ENCODE peak calls at places on chromosome 15, in nine cellular contexts. One of them, this sample, is unnamed.

GRCh38 chr15:42544858-42545629 is 3.5 kb downstream of the LRRC57 start:
- DNase-seq in keratinocyte: no peak
- DNase-seq in heart left ventricle: no peak
- DNase-seq in fibroblast of the aortic adventitia: no peak
- DNase-seq in AG10803: no peak
- DNase-seq in IMR-90: no peak
- DNase-seq in choroid plexus epithelial cell: peak
- DNase-seq in Caco-2: no peak
- DNase-seq in fibroblast of pulmonary artery: no peak
- DNase-seq in this sample: no peak

GRCh38 chr15:62770752-62771151 is 271.8 kb upstream of the TPM1 start:
- DNase-seq in AG10803: peak
- DNase-seq in fibroblast of the aortic adventitia: peak
- DNase-seq in fibroblast of pulmonary artery: peak
- DNase-seq in keratinocyte: peak
- DNase-seq in Caco-2: no peak
- DNase-seq in heart left ventricle: no peak
- DNase-seq in choroid plexus epithelial cell: peak
- DNase-seq in IMR-90: peak
- DNase-seq in this sample: peak

GRCh38 chr15:51750186-51750585 is 1.2 kb upstream of the TMOD2 start:
- DNase-seq in IMR-90: no peak
- DNase-seq in keratinocyte: no peak
- DNase-seq in Caco-2: no peak
- DNase-seq in fibroblast of the aortic adventitia: no peak
- DNase-seq in choroid plexus epithelial cell: no peak
- DNase-seq in heart left ventricle: no peak
- DNase-seq in AG10803: no peak
- DNase-seq in fibroblast of pulmonary artery: no peak
- DNase-seq in this sample: no peak

GRCh38 chr15:75872400-75872990 is 29.2 kb downstream of the UBE2Q2 start:
- DNase-seq in fibroblast of pulmonary artery: no peak
- DNase-seq in IMR-90: no peak
- DNase-seq in fibroblast of the aortic adventitia: no peak
- DNase-seq in heart left ventricle: no peak
- DNase-seq in AG10803: no peak
- DNase-seq in keratinocyte: no peak
- DNase-seq in choroid plexus epithelial cell: no peak
- DNase-seq in Caco-2: no peak
- DNase-seq in this sample: no peak

GRCh38 chr15:87478688-87479072 is 777.9 kb downstream of the NTRK3 start:
- DNase-seq in choroid plexus epithelial cell: no peak
- DNase-seq in Caco-2: no peak
- DNase-seq in fibroblast of the aortic adventitia: no peak
- DNase-seq in IMR-90: no peak
- DNase-seq in AG10803: no peak
- DNase-seq in heart left ventricle: no peak
- DNase-seq in keratinocyte: no peak
- DNase-seq in fibroblast of pulmonary artery: no peak
- DNase-seq in this sample: no peak

GRCh38 chr15:31031471-31032064 is 40.1 kb upstream of the MTMR10 start:
- DNase-seq in choroid plexus epithelial cell: peak
- DNase-seq in fibroblast of the aortic adventitia: peak
- DNase-seq in heart left ventricle: no peak
- DNase-seq in keratinocyte: no peak
- DNase-seq in fibroblast of pulmonary artery: peak
- DNase-seq in IMR-90: peak
- DNase-seq in AG10803: peak
- DNase-seq in Caco-2: no peak
- DNase-seq in this sample: no peak

GRCh38 chr15:64915518-64916227 is 4.0 kb downstream of the ANKDD1A start:
- DNase-seq in IMR-90: no peak
- DNase-seq in keratinocyte: no peak
- DNase-seq in fibroblast of pulmonary artery: no peak
- DNase-seq in choroid plexus epithelial cell: no peak
- DNase-seq in Caco-2: no peak
- DNase-seq in fibroblast of the aortic adventitia: no peak
- DNase-seq in AG10803: no peak
- DNase-seq in heart left ventricle: no peak
- DNase-seq in this sample: no peak

GRCh38 chr15:67116742-67117141 is 51.3 kb downstream of the SMAD3 start:
- DNase-seq in IMR-90: peak
- DNase-seq in heart left ventricle: no peak
- DNase-seq in keratinocyte: no peak
- DNase-seq in choroid plexus epithelial cell: no peak
- DNase-seq in Caco-2: peak
- DNase-seq in AG10803: no peak
- DNase-seq in fibroblast of pulmonary artery: no peak
- DNase-seq in fibroblast of the aortic adventitia: no peak
- DNase-seq in this sample: no peak

GRCh38 chr15:67836477-67836876 is 3.4 kb downstream of the RNU6-1 start:
- DNase-seq in heart left ventricle: no peak
- DNase-seq in choroid plexus epithelial cell: peak
- DNase-seq in IMR-90: peak
- DNase-seq in fibroblast of pulmonary artery: peak
- DNase-seq in keratinocyte: no peak
- DNase-seq in AG10803: peak
- DNase-seq in fibroblast of the aortic adventitia: peak
- DNase-seq in Caco-2: no peak
- DNase-seq in this sample: no peak

GRCh38 chr15:40067921-40068624 is 29.1 kb upstream of the SRP14 start:
- DNase-seq in heart left ventricle: no peak
- DNase-seq in AG10803: no peak
- DNase-seq in fibroblast of the aortic adventitia: no peak
- DNase-seq in choroid plexus epithelial cell: no peak
- DNase-seq in IMR-90: no peak
- DNase-seq in Caco-2: no peak
- DNase-seq in fibroblast of pulmonary artery: no peak
- DNase-seq in keratinocyte: no peak
- DNase-seq in this sample: no peak
- TF ChIP-seq CTCF in heart left ventricle: no peak
- TF ChIP-seq CTCF in AG10803: no peak
- TF ChIP-seq CTCF in fibroblast of the aortic adventitia: no peak
- TF ChIP-seq CTCF in choroid plexus epithelial cell: no peak
- TF ChIP-seq CTCF in IMR-90: no peak
- TF ChIP-seq CTCF in Caco-2: no peak
- TF ChIP-seq CTCF in fibroblast of pulmonary artery: no peak
- TF ChIP-seq CTCF in keratinocyte: no peak
- TF ChIP-seq CTCF in this sample: no peak

GRCh38 chr15:74838117-74838516 is 4.8 kb downstream of the ULK3 start:
- DNase-seq in keratinocyte: no peak
- DNase-seq in heart left ventricle: no peak
- DNase-seq in Caco-2: no peak
- DNase-seq in choroid plexus epithelial cell: no peak
- DNase-seq in fibroblast of the aortic adventitia: no peak
- DNase-seq in AG10803: no peak
- DNase-seq in IMR-90: no peak
- DNase-seq in fibroblast of pulmonary artery: no peak
- DNase-seq in this sample: no peak

GRCh38 chr15:74836846-74837245 is 6.1 kb downstream of the ULK3 start:
- DNase-seq in keratinocyte: no peak
- DNase-seq in heart left ventricle: no peak
- DNase-seq in AG10803: no peak
- DNase-seq in IMR-90: no peak
- DNase-seq in fibroblast of the aortic adventitia: no peak
- DNase-seq in Caco-2: no peak
- DNase-seq in choroid plexus epithelial cell: no peak
- DNase-seq in fibroblast of pulmonary artery: no peak
- DNase-seq in this sample: no peak

GRCh38 chr15:74839526-74840395 is 3.2 kb downstream of the ULK3 start:
- DNase-seq in Caco-2: no peak
- DNase-seq in AG10803: no peak
- DNase-seq in IMR-90: no peak
- DNase-seq in heart left ventricle: no peak
- DNase-seq in fibroblast of pulmonary artery: no peak
- DNase-seq in fibroblast of the aortic adventitia: no peak
- DNase-seq in choroid plexus epithelial cell: no peak
- DNase-seq in keratinocyte: no peak
- DNase-seq in this sample: no peak

GRCh38 chr15:74837482-74837881 is 5.5 kb downstream of the ULK3 start:
- DNase-seq in AG10803: no peak
- DNase-seq in heart left ventricle: no peak
- DNase-seq in choroid plexus epithelial cell: no peak
- DNase-seq in Caco-2: no peak
- DNase-seq in IMR-90: no peak
- DNase-seq in keratinocyte: no peak
- DNase-seq in fibroblast of pulmonary artery: no peak
- DNase-seq in fibroblast of the aortic adventitia: no peak
- DNase-seq in this sample: no peak

GRCh38 chr15:74838746-74839525 is 4.0 kb downstream of the ULK3 start:
- DNase-seq in IMR-90: no peak
- DNase-seq in Caco-2: no peak
- DNase-seq in heart left ventricle: no peak
- DNase-seq in choroid plexus epithelial cell: no peak
- DNase-seq in AG10803: no peak
- DNase-seq in keratinocyte: no peak
- DNase-seq in fibroblast of the aortic adventitia: no peak
- DNase-seq in fibroblast of pulmonary artery: no peak
- DNase-seq in this sample: no peak
- H3K4me3 ChIP-seq in IMR-90: no peak
- H3K4me3 ChIP-seq in Caco-2: no peak
- H3K4me3 ChIP-seq in heart left ventricle: no peak
- H3K4me3 ChIP-seq in choroid plexus epithelial cell: no peak
- H3K4me3 ChIP-seq in AG10803: no peak
- H3K4me3 ChIP-seq in keratinocyte: no peak
- H3K4me3 ChIP-seq in fibroblast of the aortic adventitia: no peak
- H3K4me3 ChIP-seq in fibroblast of pulmonary artery: no peak
- H3K4me3 ChIP-seq in this sample: no peak

GRCh38 chr15:90181781-90182180 is 19.3 kb upstream of the SEMA4B start:
- DNase-seq in fibroblast of pulmonary artery: no peak
- DNase-seq in heart left ventricle: no peak
- DNase-seq in fibroblast of the aortic adventitia: no peak
- DNase-seq in IMR-90: no peak
- DNase-seq in AG10803: no peak
- DNase-seq in keratinocyte: no peak
- DNase-seq in Caco-2: no peak
- DNase-seq in choroid plexus epithelial cell: no peak
- DNase-seq in this sample: no peak

GRCh38 chr15:90188914-90189748 is 12.0 kb upstream of the SEMA4B start:
- DNase-seq in Caco-2: no peak
- DNase-seq in keratinocyte: no peak
- DNase-seq in choroid plexus epithelial cell: no peak
- DNase-seq in fibroblast of pulmonary artery: no peak
- DNase-seq in AG10803: no peak
- DNase-seq in IMR-90: no peak
- DNase-seq in heart left ventricle: no peak
- DNase-seq in fibroblast of the aortic adventitia: no peak
- DNase-seq in this sample: no peak

GRCh38 chr15:90187257-90187868 is 13.8 kb upstream of the SEMA4B start:
- DNase-seq in keratinocyte: no peak
- DNase-seq in AG10803: no peak
- DNase-seq in Caco-2: no peak
- DNase-seq in fibroblast of the aortic adventitia: no peak
- DNase-seq in IMR-90: no peak
- DNase-seq in choroid plexus epithelial cell: no peak
- DNase-seq in fibroblast of pulmonary artery: no peak
- DNase-seq in heart left ventricle: no peak
- DNase-seq in this sample: no peak

GRCh38 chr15:90184119-90184785 is 16.9 kb upstream of the SEMA4B start:
- DNase-seq in keratinocyte: no peak
- DNase-seq in AG10803: peak
- DNase-seq in heart left ventricle: peak
- DNase-seq in fibroblast of pulmonary artery: peak
- DNase-seq in fibroblast of the aortic adventitia: peak
- DNase-seq in IMR-90: no peak
- DNase-seq in choroid plexus epithelial cell: peak
- DNase-seq in Caco-2: peak
- DNase-seq in this sample: no peak

DNA sequence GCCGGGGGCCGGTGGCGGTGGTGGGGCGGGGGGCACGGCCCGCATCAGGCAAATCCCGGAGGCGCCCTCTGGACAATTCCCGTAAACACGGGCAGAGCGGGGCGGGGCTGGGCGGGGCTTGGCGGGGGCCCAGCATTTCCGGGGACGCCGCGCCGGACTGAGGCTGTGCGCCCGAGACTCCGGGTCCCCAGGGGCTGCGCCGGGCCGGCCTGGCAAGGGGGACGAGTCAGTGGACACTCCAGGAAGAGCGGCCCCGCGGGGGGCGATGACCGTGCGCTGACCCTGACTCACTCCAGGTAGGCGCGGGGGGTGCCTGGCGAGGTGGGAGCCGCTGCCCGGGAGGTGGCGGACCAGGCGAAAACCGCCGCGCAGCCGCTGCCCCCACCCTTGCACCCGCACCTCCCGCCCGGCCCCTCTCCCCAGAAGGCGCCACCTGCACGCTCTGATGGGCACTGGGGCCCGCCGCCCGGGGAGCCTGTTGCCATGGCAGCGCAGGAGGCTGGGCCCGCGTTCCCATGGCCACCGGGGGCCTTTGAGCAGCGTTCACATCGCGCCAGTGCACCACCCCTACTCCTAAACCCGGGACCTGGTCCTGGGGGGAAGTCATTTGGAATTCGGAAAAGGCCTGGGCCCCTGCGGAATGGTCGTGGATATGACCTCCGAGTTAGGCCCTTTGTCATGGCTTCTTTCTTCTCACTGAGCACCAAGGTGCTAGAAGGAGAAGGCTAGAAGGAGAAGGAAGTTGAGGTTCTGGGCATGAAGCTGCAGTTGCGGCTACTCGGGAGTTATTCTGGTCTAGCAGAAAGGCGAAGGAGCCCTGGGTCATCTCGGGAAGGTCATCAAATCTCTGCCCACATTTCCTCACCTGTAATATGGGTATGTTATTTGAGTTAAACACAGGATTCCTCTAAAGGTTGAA is 16.1 kb upstream of the SEMA4B start:
- DNase-seq in fibroblast of pulmonary artery: no peak
- DNase-seq in AG10803: peak
- DNase-seq in keratinocyte: no peak
- DNase-seq in heart left ventricle: peak
- DNase-seq in fibroblast of the aortic adventitia: no peak
- DNase-seq in IMR-90: no peak
- DNase-seq in choroid plexus epithelial cell: no peak
- DNase-seq in Caco-2: peak
- DNase-seq in this sample: no peak
- TF ChIP-seq CTCF in fibroblast of pulmonary artery: no peak
- TF ChIP-seq CTCF in AG10803: no peak
- TF ChIP-seq CTCF in keratinocyte: no peak
- TF ChIP-seq CTCF in heart left ventricle: no peak
- TF ChIP-seq CTCF in fibroblast of the aortic adventitia: no peak
- TF ChIP-seq CTCF in IMR-90: no peak
- TF ChIP-seq CTCF in choroid plexus epithelial cell: no peak
- TF ChIP-seq CTCF in Caco-2: no peak
- TF ChIP-seq CTCF in this sample: no peak

GRCh38 chr15:78751602-78751979 is 59.7 kb downstream of the ADAMTS7 start:
- DNase-seq in choroid plexus epithelial cell: no peak
- DNase-seq in AG10803: no peak
- DNase-seq in heart left ventricle: no peak
- DNase-seq in fibroblast of the aortic adventitia: no peak
- DNase-seq in fibroblast of pulmonary artery: no peak
- DNase-seq in Caco-2: peak
- DNase-seq in IMR-90: no peak
- DNase-seq in keratinocyte: no peak
- DNase-seq in this sample: no peak

GRCh38 chr15:78752492-78753358 is 58.5 kb downstream of the ADAMTS7 start:
- DNase-seq in Caco-2: peak
- DNase-seq in fibroblast of the aortic adventitia: no peak
- DNase-seq in heart left ventricle: peak
- DNase-seq in fibroblast of pulmonary artery: no peak
- DNase-seq in AG10803: no peak
- DNase-seq in IMR-90: no peak
- DNase-seq in keratinocyte: no peak
- DNase-seq in choroid plexus epithelial cell: no peak
- DNase-seq in this sample: no peak

GRCh38 chr15:78749831-78750230 is 61.4 kb downstream of the ADAMTS7 start:
- DNase-seq in fibroblast of the aortic adventitia: no peak
- DNase-seq in AG10803: no peak
- DNase-seq in choroid plexus epithelial cell: no peak
- DNase-seq in keratinocyte: no peak
- DNase-seq in Caco-2: peak
- DNase-seq in heart left ventricle: no peak
- DNase-seq in IMR-90: no peak
- DNase-seq in fibroblast of pulmonary artery: no peak
- DNase-seq in this sample: no peak

GRCh38 chr15:78750566-78750965 is 60.7 kb downstream of the ADAMTS7 start:
- DNase-seq in IMR-90: no peak
- DNase-seq in fibroblast of the aortic adventitia: peak
- DNase-seq in choroid plexus epithelial cell: no peak
- DNase-seq in AG10803: no peak
- DNase-seq in fibroblast of pulmonary artery: no peak
- DNase-seq in keratinocyte: no peak
- DNase-seq in Caco-2: peak
- DNase-seq in heart left ventricle: no peak
- DNase-seq in this sample: no peak
- H3K4me3 ChIP-seq in IMR-90: no peak
- H3K4me3 ChIP-seq in fibroblast of the aortic adventitia: peak
- H3K4me3 ChIP-seq in choroid plexus epithelial cell: no peak
- H3K4me3 ChIP-seq in AG10803: no peak
- H3K4me3 ChIP-seq in fibroblast of pulmonary artery: peak
- H3K4me3 ChIP-seq in keratinocyte: no peak
- H3K4me3 ChIP-seq in Caco-2: no peak
- H3K4me3 ChIP-seq in heart left ventricle: peak
- H3K4me3 ChIP-seq in this sample: no peak

This sample was measured in AG04449.